ENCODE peak calls at places on chromosomes 5 and 9, in four cellular contexts. One of them, this sample, is unnamed.

GRCh38 chr5:97907611-97908400 is 724.8 kb upstream of the RIOK2 start:
- DNase-seq in gastrocnemius medialis: no peak
- DNase-seq in right lobe of liver: no peak
- DNase-seq in uterus: no peak
- DNase-seq in this sample: no peak

GRCh38 chr5:133075572-133076536 is 24.0 kb downstream of the HSPA4 start:
- DNase-seq in gastrocnemius medialis: no peak
- DNase-seq in right lobe of liver: no peak
- DNase-seq in uterus: no peak
- DNase-seq in this sample: no peak

GRCh38 chr5:178398856-178399722 is 166.5 kb upstream of the PHYKPL start:
- DNase-seq in gastrocnemius medialis: no peak
- DNase-seq in right lobe of liver: no peak
- DNase-seq in uterus: no peak
- DNase-seq in this sample: no peak

GRCh38 chr5:131773805-131774204 is 23.0 kb downstream of the FNIP1 start:
- DNase-seq in gastrocnemius medialis: no peak
- DNase-seq in right lobe of liver: no peak
- DNase-seq in uterus: no peak
- DNase-seq in this sample: no peak

GRCh38 chr5:144265643-144266042 is 95.0 kb downstream of the KCTD16 start:
- DNase-seq in gastrocnemius medialis: no peak
- DNase-seq in right lobe of liver: no peak
- DNase-seq in uterus: no peak
- DNase-seq in this sample: no peak

GRCh38 chr9:78115073-78115472 is 83.5 kb upstream of the GNAQ start:
- DNase-seq in gastrocnemius medialis: no peak
- DNase-seq in right lobe of liver: no peak
- DNase-seq in uterus: no peak
- DNase-seq in this sample: no peak

GRCh38 chr5:117657591-117657990 is 1083.0 kb upstream of the SEMA6A start:
- DNase-seq in gastrocnemius medialis: no peak
- DNase-seq in right lobe of liver: no peak
- DNase-seq in uterus: no peak
- DNase-seq in this sample: no peak

GRCh38 chr5:126777257-126777973 is 479 bp downstream of the LMNB1 start:
- DNase-seq in gastrocnemius medialis: peak; percentile 32
- DNase-seq in right lobe of liver: peak; percentile 65
- DNase-seq in uterus: peak; percentile 33
- DNase-seq in this sample: peak; percentile 65

GRCh38 chr5:163571755-163572154 is 66.3 kb downstream of the MAT2B start:
- DNase-seq in gastrocnemius medialis: no peak
- DNase-seq in right lobe of liver: no peak
- DNase-seq in uterus: no peak
- DNase-seq in this sample: no peak

GRCh38 chr9:83588256-83588655 is 34.7 kb upstream of the IDNK start:
- DNase-seq in gastrocnemius medialis: no peak
- DNase-seq in right lobe of liver: no peak
- DNase-seq in uterus: no peak
- DNase-seq in this sample: no peak

GRCh38 chr5:154513669-154514084 is 35.6 kb upstream of the HAND1 start:
- DNase-seq in gastrocnemius medialis: no peak
- DNase-seq in right lobe of liver: no peak
- DNase-seq in uterus: no peak
- DNase-seq in this sample: no peak

GRCh38 chr9:69759478-69760277 is at the start of gene PTAR1:
- DNase-seq in gastrocnemius medialis: peak; percentile 86
- DNase-seq in right lobe of liver: peak; percentile 95
- DNase-seq in uterus: peak; percentile 88
- DNase-seq in this sample: peak; percentile 92

GRCh38 chr9:69758981-69759477 is 782 bp downstream of the PTAR1 start:
- DNase-seq in gastrocnemius medialis: no peak
- DNase-seq in right lobe of liver: no peak
- DNase-seq in uterus: no peak
- DNase-seq in this sample: no peak

GRCh38 chr9:69762527-69762926 is 2.7 kb upstream of the PTAR1 start:
- DNase-seq in gastrocnemius medialis: no peak
- DNase-seq in right lobe of liver: no peak
- DNase-seq in uterus: no peak
- DNase-seq in this sample: no peak

GRCh38 chr9:69758001-69758730 is 1.6 kb downstream of the PTAR1 start:
- DNase-seq in gastrocnemius medialis: no peak
- DNase-seq in right lobe of liver: no peak
- DNase-seq in uterus: no peak
- DNase-seq in this sample: no peak

GRCh38 chr9:69760278-69760610 is 433 bp upstream of the PTAR1 start:
- DNase-seq in gastrocnemius medialis: no peak
- DNase-seq in right lobe of liver: no peak
- DNase-seq in uterus: no peak
- DNase-seq in this sample: no peak
- TF ChIP-seq POLR2A in gastrocnemius medialis: no peak
- TF ChIP-seq POLR2A in right lobe of liver: no peak
- TF ChIP-seq POLR2A in uterus: no peak
- TF ChIP-seq POLR2A in this sample: no peak

GRCh38 chr5:76085286-76085579 is 2.0 kb downstream of the SV2C start:
- DNase-seq in gastrocnemius medialis: no peak
- DNase-seq in right lobe of liver: no peak
- DNase-seq in uterus: no peak
- DNase-seq in this sample: no peak

GRCh38 chr5:76083555-76084495 is 642 bp downstream of the SV2C start:
- DNase-seq in gastrocnemius medialis: no peak
- DNase-seq in right lobe of liver: no peak
- DNase-seq in uterus: no peak
- DNase-seq in this sample: no peak

GRCh38 chr5:76081811-76082783 is 1.1 kb upstream of the SV2C start:
- DNase-seq in gastrocnemius medialis: no peak
- DNase-seq in right lobe of liver: no peak
- DNase-seq in uterus: no peak
- DNase-seq in this sample: no peak

GRCh38 chr5:76084496-76085285 is 1.5 kb downstream of the SV2C start:
- DNase-seq in gastrocnemius medialis: no peak
- DNase-seq in right lobe of liver: no peak
- DNase-seq in uterus: no peak
- DNase-seq in this sample: no peak

DNA sequence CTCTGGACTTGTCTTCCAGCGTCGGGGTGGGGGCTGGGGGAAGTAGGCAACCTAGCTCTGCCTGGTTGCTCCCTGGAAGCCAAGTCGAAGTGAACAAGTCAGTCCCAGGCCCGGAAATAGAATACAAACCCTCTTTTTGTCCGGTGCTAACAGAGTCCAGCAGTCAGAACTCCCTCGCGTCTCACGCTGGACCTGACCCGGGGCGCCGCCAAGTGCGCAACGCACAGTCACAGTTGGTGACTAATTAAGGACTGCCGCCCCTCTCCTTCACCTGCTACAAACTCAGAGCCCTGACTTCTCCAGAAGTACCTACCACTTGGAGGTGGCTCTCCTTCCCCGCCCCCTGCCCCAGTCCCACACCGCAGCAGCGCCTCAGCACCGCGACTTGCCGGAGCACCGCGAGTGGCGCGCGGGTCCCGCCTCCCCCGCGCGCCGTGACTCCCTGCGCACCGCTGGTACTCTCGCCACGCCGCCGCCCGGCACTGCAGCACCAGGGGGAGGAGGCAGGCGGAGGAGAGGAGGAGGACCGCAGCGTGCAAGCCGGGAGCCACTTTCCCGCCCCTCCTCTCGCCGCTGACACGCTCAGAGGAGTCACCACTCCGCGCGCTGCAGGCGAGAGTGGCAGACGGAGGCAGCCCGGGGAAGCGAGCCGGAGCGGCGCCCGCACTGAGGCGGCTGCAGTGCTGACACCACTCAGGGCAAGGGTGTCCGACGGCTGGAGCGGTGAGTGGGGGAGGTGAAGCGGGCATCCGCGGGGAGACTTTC is at the start of gene SV2C:
- DNase-seq in gastrocnemius medialis: no peak
- DNase-seq in right lobe of liver: peak; percentile 16
- DNase-seq in uterus: no peak
- DNase-seq in this sample: peak; percentile 41
- H3K4me3 ChIP-seq in gastrocnemius medialis: no peak within 1 kb of the TSS
- H3K4me3 ChIP-seq in right lobe of liver: no peak within 1 kb of the TSS
- H3K4me3 ChIP-seq in uterus: no peak within 1 kb of the TSS
- H3K4me3 ChIP-seq in this sample: peak within 1 kb of the TSS; percentile 31

DNA sequence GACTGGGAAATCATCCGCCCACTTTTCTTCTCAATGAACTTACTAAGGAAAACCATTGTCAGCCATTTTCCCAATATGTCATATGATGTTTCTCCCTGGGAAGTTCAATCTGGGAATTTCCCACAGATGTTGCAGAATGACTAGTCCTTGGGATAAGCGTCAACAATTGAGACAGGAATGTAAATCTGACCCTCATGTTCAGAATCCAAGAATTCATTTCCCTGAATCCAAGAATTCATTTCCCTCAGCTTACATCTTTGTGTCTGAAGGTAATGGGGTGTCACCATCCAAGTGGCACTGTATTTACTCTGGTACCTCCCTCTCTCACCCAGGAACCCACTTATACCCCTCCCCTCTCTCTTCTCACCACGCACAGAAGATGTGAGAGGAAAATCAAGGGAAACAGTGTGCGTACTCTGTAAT is 7.4 kb downstream of the KLF9 start:
- DNase-seq in gastrocnemius medialis: no peak
- DNase-seq in right lobe of liver: no peak
- DNase-seq in uterus: peak; percentile 13
- DNase-seq in this sample: no peak
- TF ChIP-seq POLR2A in gastrocnemius medialis: no peak
- TF ChIP-seq POLR2A in right lobe of liver: no peak
- TF ChIP-seq POLR2A in uterus: no peak
- TF ChIP-seq POLR2A in this sample: no peak

DNA sequence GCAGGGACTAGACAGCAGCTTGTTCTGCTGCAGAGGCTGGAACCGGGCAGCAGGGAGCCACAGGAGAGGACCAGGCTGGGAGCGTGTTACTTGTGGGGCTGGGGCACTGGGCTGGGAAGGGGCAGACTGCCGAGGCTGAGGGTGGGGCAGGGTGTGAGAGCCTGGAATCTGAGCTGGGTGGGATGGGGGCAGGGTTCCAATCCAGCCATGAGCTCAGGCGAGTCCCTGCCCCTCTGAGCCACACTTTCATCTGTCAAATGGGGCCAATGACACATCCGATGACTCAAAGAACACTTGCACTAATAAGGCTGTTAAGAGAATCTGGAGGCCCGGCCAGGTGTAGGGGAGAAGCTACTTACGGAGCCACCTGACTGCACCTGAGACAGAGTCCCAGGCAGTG is 18.7 kb upstream of the WDR38 start:
- DNase-seq in gastrocnemius medialis: no peak
- DNase-seq in right lobe of liver: no peak
- DNase-seq in uterus: no peak
- DNase-seq in this sample: no peak
- H3K4me3 ChIP-seq in gastrocnemius medialis: no peak overlapping the region
- H3K4me3 ChIP-seq in right lobe of liver: no peak overlapping the region
- H3K4me3 ChIP-seq in uterus: no peak overlapping the region
- H3K4me3 ChIP-seq in this sample: no peak overlapping the region

DNA sequence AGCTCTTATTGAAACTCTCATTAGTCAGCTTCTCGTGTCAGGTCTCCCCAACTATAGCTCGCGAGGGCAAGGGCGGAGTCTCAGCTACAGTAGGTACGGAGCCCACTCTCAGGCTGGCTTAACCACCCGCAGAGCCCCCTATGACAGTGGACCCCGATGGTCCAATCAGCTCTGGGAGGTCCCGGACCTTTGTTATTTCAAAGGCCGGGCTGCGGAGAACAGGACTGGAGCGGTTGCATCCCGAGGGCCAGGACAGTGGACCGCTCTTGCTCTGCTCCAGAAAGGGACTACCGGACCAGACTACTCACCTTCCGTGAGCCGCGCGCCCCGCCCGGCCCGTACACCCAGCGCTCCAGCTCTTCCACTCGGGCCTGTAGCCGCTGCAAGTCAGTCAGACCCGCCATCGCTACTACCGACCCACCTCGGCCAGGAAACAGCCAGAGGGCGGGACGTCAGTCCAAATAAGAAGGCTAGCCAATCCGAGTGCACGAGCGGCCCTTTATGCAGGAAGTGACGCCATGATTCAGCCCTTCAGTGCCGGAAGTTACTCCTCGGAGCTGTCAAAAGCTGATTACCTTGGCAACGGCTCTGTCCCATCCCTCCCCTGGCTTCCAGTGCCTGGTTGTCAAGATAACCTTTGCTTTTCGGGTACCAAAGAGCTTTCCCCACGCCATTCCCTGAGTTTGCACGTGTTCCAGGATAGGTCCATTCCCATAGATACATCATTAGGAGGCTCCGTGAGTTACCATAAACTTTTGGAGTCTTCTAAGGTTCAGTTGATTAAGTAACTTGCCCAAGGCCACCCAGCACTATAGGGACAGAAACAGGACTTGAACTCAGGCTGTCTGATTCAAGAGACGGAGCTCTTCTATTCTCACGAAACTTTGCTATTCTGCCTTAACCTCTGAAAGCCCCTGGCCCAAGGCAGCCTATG is at the start of gene DCTN3:
- DNase-seq in gastrocnemius medialis: peak; percentile 93
- DNase-seq in right lobe of liver: peak; percentile 89
- DNase-seq in uterus: peak; percentile 96
- DNase-seq in this sample: peak; percentile 95
- TF ChIP-seq POLR2A in gastrocnemius medialis: peak; percentile 24
- TF ChIP-seq POLR2A in right lobe of liver: peak; percentile 52
- TF ChIP-seq POLR2A in uterus: no peak
- TF ChIP-seq POLR2A in this sample: no peak

GRCh38 chr9:123335227-123335985 is 20.6 kb upstream of the CRB2 start:
- DNase-seq in gastrocnemius medialis: no peak
- DNase-seq in right lobe of liver: no peak
- DNase-seq in uterus: no peak
- DNase-seq in this sample: no peak

GRCh38 chr9:123336959-123337358 is 19.0 kb upstream of the CRB2 start:
- DNase-seq in gastrocnemius medialis: no peak
- DNase-seq in right lobe of liver: no peak
- DNase-seq in uterus: no peak
- DNase-seq in this sample: no peak

GRCh38 chr9:123336455-123336854 is 19.5 kb upstream of the CRB2 start:
- DNase-seq in gastrocnemius medialis: no peak
- DNase-seq in right lobe of liver: no peak
- DNase-seq in uterus: no peak
- DNase-seq in this sample: no peak

GRCh38 chr9:123334639-123335038 is 21.4 kb upstream of the CRB2 start:
- DNase-seq in gastrocnemius medialis: no peak
- DNase-seq in right lobe of liver: no peak
- DNase-seq in uterus: no peak
- DNase-seq in this sample: no peak

GRCh38 chr9:123335986-123336329 is 20.0 kb upstream of the CRB2 start:
- DNase-seq in gastrocnemius medialis: no peak
- DNase-seq in right lobe of liver: no peak
- DNase-seq in uterus: no peak
- DNase-seq in this sample: no peak
- H3K4me3 ChIP-seq in gastrocnemius medialis: no peak overlapping the region
- H3K4me3 ChIP-seq in right lobe of liver: no peak overlapping the region
- H3K4me3 ChIP-seq in uterus: no peak overlapping the region
- H3K4me3 ChIP-seq in this sample: no peak overlapping the region

This sample was measured in stomach.